ENCODE peak calls at places on chromosomes 11 and 22, in eight cellular contexts. Z, R, J, G, O, Q, L and U are unnamed samples.

GRCh38 chr11:111642521-111642920 is 40.3 kb downstream of the SIK2 start:
- DNase-seq in L (no peak), Q (no peak), J (no peak), Z (no peak), R (no peak), O (no peak), G (no peak), U (no peak)

GRCh38 chr11:69497221-69497787 is 15.8 kb downstream of the LINC01488 start:
- DNase-seq in J (peak; percentile 89), R (peak; percentile 95), Z (no peak), L (peak; percentile 93), Q (no peak), G (peak; percentile 68), O (no peak), U (no peak)

GRCh38 chr11:34359548-34359891 is 1.7 kb upstream of the ABTB2 start:
- DNase-seq in L (no peak), O (no peak), R (no peak), G (no peak), J (no peak), Q (no peak), Z (no peak), U (no peak)

GRCh38 chr22:38272373-38273134 is at the start of gene TMEM184B:
- DNase-seq in J (peak; percentile 87), L (peak; percentile 90), O (peak; percentile 97), Q (peak; percentile 76), G (peak; percentile 83), Z (peak; percentile 76), R (peak; percentile 58), U (peak; percentile 86)

GRCh38 chr11:85835729-85836128 is 19.5 kb upstream of the CCDC83 start:
- DNase-seq in R (no peak), O (no peak), J (no peak), G (no peak), L (no peak), Q (no peak), Z (no peak), U (no peak)

GRCh38 chr11:122696662-122697061 is 41.1 kb downstream of the UBASH3B start:
- DNase-seq in J (no peak), R (no peak), L (no peak), G (no peak), Q (no peak), Z (peak; percentile 72), O (peak; percentile 76), U (peak; percentile 46)

GRCh38 chr11:35040221-35040942 is 98.6 kb upstream of the CD44 start:
- DNase-seq in G (no peak), L (no peak), J (no peak), R (peak; percentile 69), Q (no peak), Z (peak; percentile 59), O (peak; percentile 30), U (peak; percentile 73)

GRCh38 chr11:71294846-71295600 is 42.6 kb upstream of the SHANK2 start:
- DNase-seq in O (no peak), J (no peak), Q (no peak), G (no peak), Z (no peak), R (no peak), L (no peak), U (no peak)

GRCh38 chr11:111427471-111427912 is 48.4 kb upstream of the POU2AF1 start:
- DNase-seq in Z (no peak), L (no peak), R (no peak), J (peak; percentile 35), Q (no peak), G (no peak), O (no peak), U (no peak)

GRCh38 chr11:110003426-110003825 is 89.8 kb upstream of the ZC3H12C start:
- DNase-seq in L (no peak), R (no peak), O (no peak), Q (no peak), J (no peak), G (no peak), Z (no peak), U (no peak)

GRCh38 chr11:122741613-122742012 is 86.1 kb downstream of the UBASH3B start:
- DNase-seq in J (no peak), L (peak; percentile 83), R (peak; percentile 68), Q (no peak), O (no peak), Z (no peak), G (no peak), U (no peak)

GRCh38 chr11:86477495-86478155 is 102.9 kb downstream of the CCDC81 start:
- DNase-seq in R (peak; percentile 45), L (no peak), G (no peak), Z (no peak), O (no peak), Q (no peak), J (no peak), U (no peak)

GRCh38 chr22:30245985-30246901 is at the start of gene LIF:
- DNase-seq in Z (peak; percentile 40), Q (peak; percentile 56), O (peak; percentile 83), L (no peak), G (no peak), R (peak; percentile 86), J (peak; percentile 71), U (no peak)
- TF ChIP-seq CTCF in Z (no peak), Q (no peak), O (peak; percentile 24), L (no peak), G (no peak), R (peak; percentile 12), J (no peak), U (no peak)

DNA sequence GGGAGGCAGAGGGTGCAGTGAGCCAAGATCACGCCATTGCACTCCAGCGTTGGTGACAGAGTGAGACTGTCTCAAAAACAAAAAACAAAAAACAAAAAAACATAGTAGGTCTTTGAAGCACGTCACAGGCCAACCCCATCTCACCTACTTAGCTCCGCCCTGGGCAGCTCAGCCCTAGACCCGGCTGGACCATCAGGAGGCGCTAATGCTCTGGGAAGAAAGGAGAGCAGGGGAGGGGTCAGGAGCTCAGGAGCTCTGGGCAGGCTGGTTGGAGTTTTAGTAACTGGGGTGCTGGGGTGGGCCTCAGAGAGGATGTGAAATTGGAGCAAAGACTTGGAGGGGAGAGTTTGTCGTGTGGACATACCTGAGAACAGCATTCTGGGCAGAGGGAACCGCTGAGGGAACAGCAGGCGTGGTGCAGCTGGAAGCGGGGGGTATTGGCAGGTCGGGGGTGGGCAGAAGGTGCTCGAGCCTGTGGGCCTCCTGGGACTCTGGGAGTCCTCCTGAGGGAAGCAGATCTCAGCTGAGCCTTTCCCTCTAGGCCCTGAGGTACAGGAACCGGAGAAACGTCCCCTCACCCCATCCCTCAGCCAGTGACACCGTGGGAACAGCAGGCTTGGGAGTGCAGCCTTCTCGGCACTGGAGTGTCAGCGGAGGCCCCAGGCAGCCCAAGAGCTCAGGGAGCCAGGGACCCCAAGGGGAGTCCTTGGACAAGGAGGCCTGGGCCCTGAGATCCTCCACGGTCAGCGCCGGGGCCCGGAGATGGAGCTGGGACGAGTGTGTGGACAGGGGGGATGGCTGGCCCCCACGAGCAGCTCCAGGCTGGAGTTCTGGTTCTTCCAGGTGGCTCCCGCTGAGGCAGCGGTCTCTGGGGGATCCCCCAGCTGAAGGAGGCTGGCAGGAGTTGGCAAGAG is 2.2 kb upstream of the RPS6KA4 start:
- DNase-seq in L (peak; percentile 74), G (peak; percentile 85), R (no peak), J (peak; percentile 65), Z (no peak), O (no peak), Q (peak; percentile 93), U (no peak)
- TF ChIP-seq CTCF in L (no peak), G (no peak), R (peak; percentile 43), J (no peak), Z (no peak), O (peak; percentile 42), Q (peak; percentile 23), U (peak; percentile 37)

GRCh38 chr11:74322667-74323066 is 11.2 kb upstream of the P4HA3 start:
- DNase-seq in R (peak; percentile 16), L (no peak), J (no peak), Z (no peak), G (no peak), O (no peak), Q (no peak), U (no peak)

GRCh38 chr11:74318241-74318932 is 6.9 kb upstream of the P4HA3 start:
- DNase-seq in J (no peak), L (no peak), R (peak; percentile 65), Z (no peak), Q (no peak), G (no peak), O (no peak), U (no peak)

GRCh38 chr11:74320538-74320937 is 9.1 kb upstream of the P4HA3 start:
- DNase-seq in G (no peak), R (peak; percentile 34), Q (no peak), O (no peak), L (no peak), J (no peak), Z (no peak), U (no peak)

GRCh38 chr11:74319139-74319538 is 7.7 kb upstream of the P4HA3 start:
- DNase-seq in G (no peak), Z (no peak), J (no peak), R (peak; percentile 93), O (no peak), L (no peak), Q (no peak), U (no peak)

GRCh38 chr11:74321487-74322188 is 10.2 kb upstream of the P4HA3 start:
- DNase-seq in L (no peak), J (peak; percentile 32), O (peak; percentile 36), G (peak; percentile 38), R (peak; percentile 65), Q (peak; percentile 39), Z (peak; percentile 16), U (no peak)
- TF ChIP-seq CTCF in L (peak; percentile 63), J (peak; percentile 61), O (peak; percentile 68), G (peak; percentile 61), R (peak; percentile 55), Q (peak; percentile 61), Z (peak; percentile 63), U (peak; percentile 81)

GRCh38 chr11:12089473-12089872 is 20.9 kb upstream of the MICAL2 start:
- DNase-seq in O (no peak), Q (no peak), Z (no peak), G (no peak), J (no peak), R (peak; percentile 65), L (no peak), U (no peak)

GRCh38 chr11:12089041-12089440 is 21.3 kb upstream of the MICAL2 start:
- DNase-seq in Z (no peak), R (no peak), J (no peak), Q (no peak), O (no peak), L (no peak), G (no peak), U (no peak)

GRCh38 chr11:12087075-12087775 is 23.2 kb upstream of the MICAL2 start:
- DNase-seq in L (no peak), R (peak; percentile 78), O (no peak), J (peak; percentile 55), Q (no peak), Z (peak; percentile 49), G (no peak), U (no peak)

GRCh38 chr11:12088531-12088930 is 21.9 kb upstream of the MICAL2 start:
- DNase-seq in Z (no peak), G (no peak), O (no peak), L (no peak), Q (no peak), J (no peak), R (no peak), U (no peak)

DNA sequence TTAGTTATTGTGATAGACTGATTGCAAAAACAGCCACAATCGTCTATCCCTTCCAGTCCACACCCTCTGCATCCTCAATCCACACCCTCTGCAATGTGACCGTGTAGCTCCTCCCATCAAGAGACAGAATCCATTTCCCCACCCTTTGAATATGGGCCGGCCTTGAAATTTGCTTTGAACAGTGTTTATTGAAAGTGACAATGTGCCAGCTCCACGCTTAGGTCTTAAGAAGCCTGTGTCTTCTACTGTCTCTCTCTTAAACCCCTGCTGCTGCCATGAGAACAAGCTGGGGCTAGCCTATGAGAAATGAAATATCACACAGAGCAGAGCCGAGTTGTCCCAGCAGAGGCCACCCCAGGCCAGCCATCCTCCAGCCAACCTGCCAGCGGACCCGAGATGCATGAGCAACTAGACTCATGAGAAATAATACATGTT is 22.3 kb upstream of the MICAL2 start:
- DNase-seq in O (no peak), J (peak; percentile 55), Q (no peak), L (no peak), G (no peak), R (peak; percentile 77), Z (no peak), U (no peak)
- TF ChIP-seq CTCF in O (peak; percentile 5), J (no peak), Q (no peak), L (no peak), G (no peak), R (peak; percentile 49), Z (no peak), U (no peak)